ENCODE peak calls at places on chromosome 19, in seven cellular contexts. S is effector CD4-positive, alpha-beta T cell; V is stimulated activated CD4-positive, alpha-beta T cell treated with anti-CD3 and anti-CD28 coated beads, TNF-alpha, amount 100 ng/mL, for 24 hours; U is fibroblast of pulmonary artery; A is sigmoid colon; T is AG08395; Q is H7. D is an unnamed sample.
A peak's percentile ranks its signal among the peaks of the same experiment; 100 is the strongest.

GRCh38 chr19:7873304-7874079 is 698 bp downstream of the PRR36 start:
- DNase-seq in S (no peak), V (no peak), U (no peak), A (no peak), T (no peak), Q (peak; percentile 34), D (no peak)

GRCh38 chr19:37986048-37986750 is 79.2 kb downstream of the SIPA1L3 start:
- DNase-seq in S (no peak), V (no peak), U (no peak), A (no peak), T (no peak), Q (no peak), D (no peak)

GRCh38 chr19:4378886-4379285 is 21.5 kb downstream of the SH3GL1 start:
- DNase-seq in S (no peak), V (no peak), U (no peak), A (no peak), T (no peak), Q (no peak), D (no peak)

GRCh38 chr19:19461671-19462622 is 53.4 kb downstream of the TSSK6 start:
- DNase-seq in S (no peak), V (no peak), U (peak; percentile 59), A (peak; percentile 83), T (peak; percentile 52), Q (peak; percentile 99), D (peak; percentile 67)

GRCh38 chr19:35044317-35045117 is 3.0 kb downstream of the HPN start:
- DNase-seq in S (peak; percentile 51), V (no peak), U (peak; percentile 71), A (no peak), T (peak; percentile 82), Q (peak; percentile 90), D (peak; percentile 42)

GRCh38 chr19:34155686-34156085 is 16.6 kb upstream of the LSM14A start:
- DNase-seq in S (no peak), V (no peak), U (peak; percentile 6), A (no peak), T (peak; percentile 21), Q (no peak), D (no peak)

GRCh38 chr19:45769821-45770191 is 754 bp upstream of the SIX5 start:
- DNase-seq in S (peak; percentile 57), V (no peak), U (peak; percentile 52), A (peak; percentile 88), T (no peak), Q (peak; percentile 69), D (no peak)

GRCh38 chr19:1093330-1093729 is 1.8 kb downstream of the POLR2E start:
- DNase-seq in S (no peak), V (no peak), U (no peak), A (no peak), T (no peak), Q (no peak), D (no peak)

GRCh38 chr19:29528946-29529645 is 3.3 kb downstream of the VSTM2B start:
- DNase-seq in S (no peak), V (no peak), U (no peak), A (peak; percentile 46), T (no peak), Q (peak; percentile 86), D (no peak)

GRCh38 chr19:31568724-31569123 is 219.5 kb upstream of the TSHZ3 start:
- DNase-seq in S (no peak), V (no peak), U (no peak), A (no peak), T (no peak), Q (no peak), D (no peak)

GRCh38 chr19:1171755-1172352 is 2.2 kb downstream of the SBNO2 start:
- DNase-seq in S (no peak), V (no peak), U (no peak), A (peak; percentile 68), T (no peak), Q (no peak), D (no peak)

GRCh38 chr19:13882841-13883240 is 5.9 kb downstream of the NANOS3 start:
- DNase-seq in S (no peak), V (no peak), U (no peak), A (no peak), T (no peak), Q (peak; percentile 38), D (no peak)

GRCh38 chr19:9054768-9055167 is 32.1 kb upstream of the OR1M1 start:
- DNase-seq in S (no peak), V (no peak), U (no peak), A (no peak), T (no peak), Q (peak; percentile 56), D (no peak)

GRCh38 chr19:15562145-15562544 is 52.9 kb upstream of the CYP4F8 start:
- DNase-seq in S (no peak), V (no peak), U (no peak), A (no peak), T (no peak), Q (no peak), D (no peak)

GRCh38 chr19:53112286-53112685 is 9.1 kb upstream of the ZNF160 start:
- DNase-seq in S (no peak), V (no peak), U (no peak), A (no peak), T (no peak), Q (no peak), D (no peak)

GRCh38 chr19:51324082-51324481 is 12.6 kb downstream of the IGLON5 start:
- DNase-seq in S (no peak), V (no peak), U (no peak), A (no peak), T (no peak), Q (peak; percentile 24), D (no peak)

GRCh38 chr19:13033819-13034611 is 38.7 kb downstream of the NFIX start:
- DNase-seq in S (peak; percentile 19), V (no peak), U (peak; percentile 71), A (peak; percentile 96), T (peak; percentile 77), Q (peak; percentile 92), D (peak; percentile 49)

GRCh38 chr19:18647807-18648206 is 11.0 kb downstream of the KLHL26 start:
- DNase-seq in S (no peak), V (no peak), U (no peak), A (no peak), T (no peak), Q (no peak), D (no peak)

GRCh38 chr19:7928741-7929701 is 3.1 kb upstream of the CTXN1 start:
- DNase-seq in S (peak; percentile 71), V (no peak), U (peak; percentile 92), A (peak; percentile 92), T (peak; percentile 72), Q (peak; percentile 96), D (peak; percentile 77)

GRCh38 chr19:46633130-46633529 is 2.9 kb downstream of the GNG8 start:
- DNase-seq in S (no peak), V (no peak), U (no peak), A (no peak), T (no peak), Q (peak; percentile 17), D (no peak)

GRCh38 chr19:19661675-19662251 is 1.7 kb downstream of the ATP13A1 start:
- DNase-seq in S (no peak), V (no peak), U (no peak), A (peak; percentile 53), T (no peak), Q (peak; percentile 48), D (no peak)

GRCh38 chr19:21143846-21144245 is 2.0 kb downstream of the ZNF431 start:
- DNase-seq in S (no peak), V (no peak), U (no peak), A (no peak), T (no peak), Q (no peak), D (no peak)

GRCh38 chr19:34676697-34677385 is at the start of gene SCGB2B2:
- DNase-seq in S (peak; percentile 67), V (no peak), U (no peak), A (no peak), T (peak; percentile 73), Q (no peak), D (no peak)

GRCh38 chr19:2517881-2518601 is 42.1 kb downstream of the GADD45B start:
- DNase-seq in S (no peak), V (no peak), U (no peak), A (no peak), T (no peak), Q (peak; percentile 73), D (no peak)

GRCh38 chr19:38478273-38478971 is 44.9 kb downstream of the RYR1 start:
- DNase-seq in S (no peak), V (no peak), U (peak; percentile 6), A (no peak), T (no peak), Q (no peak), D (no peak)

GRCh38 chr19:39126593-39127187 is 1.1 kb downstream of the PAK4 start:
- DNase-seq in S (no peak), V (no peak), U (peak; percentile 31), A (no peak), T (peak; percentile 46), Q (peak; percentile 74), D (peak; percentile 19)

GRCh38 chr19:15199652-15200574 is 882 bp downstream of the NOTCH3 start:
- DNase-seq in S (no peak), V (no peak), U (peak; percentile 31), A (no peak), T (peak; percentile 58), Q (peak; percentile 99), D (no peak)

GRCh38 chr19:6333439-6333838 is at the start of gene ACER1:
- DNase-seq in S (no peak), V (no peak), U (no peak), A (no peak), T (no peak), Q (no peak), D (no peak)

GRCh38 chr19:9308091-9308490 is 1.5 kb downstream of the ZNF699 start:
- DNase-seq in S (no peak), V (no peak), U (no peak), A (no peak), T (no peak), Q (no peak), D (no peak)

GRCh38 chr19:1768248-1768647 is 14.9 kb downstream of the ONECUT3 start:
- DNase-seq in S (no peak), V (no peak), U (no peak), A (no peak), T (no peak), Q (peak; percentile 94), D (peak; percentile 36)

GRCh38 chr19:11942008-11942842 is 17.3 kb downstream of the ZNF700 start:
- DNase-seq in S (no peak), V (no peak), U (no peak), A (no peak), T (no peak), Q (no peak), D (no peak)

GRCh38 chr19:13026478-13026999 is 31.3 kb downstream of the NFIX start:
- DNase-seq in S (no peak), V (no peak), U (peak; percentile 40), A (no peak), T (no peak), Q (no peak), D (peak; percentile 56)

GRCh38 chr19:44943801-44944249 is 1.8 kb downstream of the APOC4 start:
- DNase-seq in S (no peak), V (no peak), U (no peak), A (peak; percentile 82), T (peak; percentile 42), Q (peak; percentile 58), D (peak; percentile 17)

GRCh38 chr19:35673121-35673804 is 6.9 kb downstream of the UPK1A start:
- DNase-seq in S (peak; percentile 11), V (peak; percentile 11), U (peak; percentile 40), A (peak; percentile 64), T (peak; percentile 89), Q (peak; percentile 93), D (peak; percentile 41)

D was measured in lung microvascular endothelial cell.